ENCODE peak calls at places on chromosomes 13 and 19, in five cellular contexts. One of them, this sample, is unnamed.
A peak's percentile ranks its signal among the peaks of the same experiment; 100 is the strongest.

GRCh38 chr13:24747248-24748151 is 16.5 kb upstream of the RNF17 start:
- DNase-seq in T-helper 17 cell: no peak
- DNase-seq in C1 segment of cervical spinal cord: no peak
- DNase-seq in psoas muscle: no peak
- DNase-seq in activated CD4-positive, alpha-beta T cell treated with anti-CD3 and anti-CD28 coated beads, Interleukin-2, amount 50 U/mL, for 48 hours: peak; percentile 36
- DNase-seq in this sample: no peak

GRCh38 chr19:4636151-4636717 is 3.1 kb upstream of the TNFAIP8L1 start:
- DNase-seq in T-helper 17 cell: peak; percentile 69
- DNase-seq in C1 segment of cervical spinal cord: no peak
- DNase-seq in psoas muscle: peak; percentile 71
- DNase-seq in activated CD4-positive, alpha-beta T cell treated with anti-CD3 and anti-CD28 coated beads, Interleukin-2, amount 50 U/mL, for 48 hours: peak; percentile 79
- DNase-seq in this sample: peak; percentile 84

GRCh38 chr13:86731987-86732386 is 932.8 kb upstream of the SLITRK6 start:
- DNase-seq in T-helper 17 cell: no peak
- DNase-seq in C1 segment of cervical spinal cord: no peak
- DNase-seq in psoas muscle: no peak
- DNase-seq in activated CD4-positive, alpha-beta T cell treated with anti-CD3 and anti-CD28 coated beads, Interleukin-2, amount 50 U/mL, for 48 hours: no peak
- DNase-seq in this sample: no peak

GRCh38 chr13:104809483-104809882 is 1726.0 kb downstream of the EFNB2 start:
- DNase-seq in T-helper 17 cell: no peak
- DNase-seq in C1 segment of cervical spinal cord: no peak
- DNase-seq in psoas muscle: no peak
- DNase-seq in activated CD4-positive, alpha-beta T cell treated with anti-CD3 and anti-CD28 coated beads, Interleukin-2, amount 50 U/mL, for 48 hours: no peak
- DNase-seq in this sample: no peak

GRCh38 chr13:85798999-85799646 is at the start of gene SLITRK6:
- DNase-seq in T-helper 17 cell: no peak
- DNase-seq in C1 segment of cervical spinal cord: no peak
- DNase-seq in psoas muscle: no peak
- DNase-seq in activated CD4-positive, alpha-beta T cell treated with anti-CD3 and anti-CD28 coated beads, Interleukin-2, amount 50 U/mL, for 48 hours: no peak
- DNase-seq in this sample: no peak

GRCh38 chr19:17762505-17763229 is 11.4 kb downstream of the FCHO1 start:
- DNase-seq in T-helper 17 cell: no peak
- DNase-seq in C1 segment of cervical spinal cord: no peak
- DNase-seq in psoas muscle: no peak
- DNase-seq in activated CD4-positive, alpha-beta T cell treated with anti-CD3 and anti-CD28 coated beads, Interleukin-2, amount 50 U/mL, for 48 hours: peak; percentile 33
- DNase-seq in this sample: peak; percentile 83

GRCh38 chr19:43316591-43317319 is 36.7 kb upstream of the CD177 start:
- DNase-seq in T-helper 17 cell: no peak
- DNase-seq in C1 segment of cervical spinal cord: no peak
- DNase-seq in psoas muscle: no peak
- DNase-seq in activated CD4-positive, alpha-beta T cell treated with anti-CD3 and anti-CD28 coated beads, Interleukin-2, amount 50 U/mL, for 48 hours: no peak
- DNase-seq in this sample: peak; percentile 77

GRCh38 chr19:11881151-11881800 is 6.3 kb upstream of the ZNF69 start:
- DNase-seq in T-helper 17 cell: peak; percentile 26
- DNase-seq in C1 segment of cervical spinal cord: no peak
- DNase-seq in psoas muscle: peak; percentile 16
- DNase-seq in activated CD4-positive, alpha-beta T cell treated with anti-CD3 and anti-CD28 coated beads, Interleukin-2, amount 50 U/mL, for 48 hours: peak; percentile 61
- DNase-seq in this sample: peak; percentile 56

GRCh38 chr19:10219678-10220077 is 11.5 kb downstream of the S1PR2 start:
- DNase-seq in T-helper 17 cell: peak; percentile 44
- DNase-seq in C1 segment of cervical spinal cord: no peak
- DNase-seq in psoas muscle: no peak
- DNase-seq in activated CD4-positive, alpha-beta T cell treated with anti-CD3 and anti-CD28 coated beads, Interleukin-2, amount 50 U/mL, for 48 hours: peak; percentile 37
- DNase-seq in this sample: peak; percentile 51

GRCh38 chr13:31860002-31860401 is 120.7 kb downstream of the RXFP2 start:
- DNase-seq in T-helper 17 cell: no peak
- DNase-seq in C1 segment of cervical spinal cord: no peak
- DNase-seq in psoas muscle: no peak
- DNase-seq in activated CD4-positive, alpha-beta T cell treated with anti-CD3 and anti-CD28 coated beads, Interleukin-2, amount 50 U/mL, for 48 hours: no peak
- DNase-seq in this sample: no peak

GRCh38 chr19:8251025-8251472 is 41.9 kb downstream of the CERS4 start:
- DNase-seq in T-helper 17 cell: no peak
- DNase-seq in C1 segment of cervical spinal cord: peak; percentile 4
- DNase-seq in psoas muscle: peak; percentile 86
- DNase-seq in activated CD4-positive, alpha-beta T cell treated with anti-CD3 and anti-CD28 coated beads, Interleukin-2, amount 50 U/mL, for 48 hours: no peak
- DNase-seq in this sample: no peak

GRCh38 chr13:96769874-96770273 is 224.4 kb downstream of the OXGR1 start:
- DNase-seq in T-helper 17 cell: no peak
- DNase-seq in C1 segment of cervical spinal cord: no peak
- DNase-seq in psoas muscle: no peak
- DNase-seq in activated CD4-positive, alpha-beta T cell treated with anti-CD3 and anti-CD28 coated beads, Interleukin-2, amount 50 U/mL, for 48 hours: no peak
- DNase-seq in this sample: no peak

GRCh38 chr19:1933942-1934341 is 7.0 kb upstream of the CSNK1G2 start:
- DNase-seq in T-helper 17 cell: no peak
- DNase-seq in C1 segment of cervical spinal cord: no peak
- DNase-seq in psoas muscle: no peak
- DNase-seq in activated CD4-positive, alpha-beta T cell treated with anti-CD3 and anti-CD28 coated beads, Interleukin-2, amount 50 U/mL, for 48 hours: no peak
- DNase-seq in this sample: no peak

GRCh38 chr13:20033486-20033885 is 75.0 kb downstream of the ZMYM2 start:
- DNase-seq in T-helper 17 cell: no peak
- DNase-seq in C1 segment of cervical spinal cord: no peak
- DNase-seq in psoas muscle: no peak
- DNase-seq in activated CD4-positive, alpha-beta T cell treated with anti-CD3 and anti-CD28 coated beads, Interleukin-2, amount 50 U/mL, for 48 hours: no peak
- DNase-seq in this sample: no peak

GRCh38 chr13:74770361-74770760 is 636.2 kb upstream of the KLF12 start:
- DNase-seq in T-helper 17 cell: no peak
- DNase-seq in C1 segment of cervical spinal cord: no peak
- DNase-seq in psoas muscle: no peak
- DNase-seq in activated CD4-positive, alpha-beta T cell treated with anti-CD3 and anti-CD28 coated beads, Interleukin-2, amount 50 U/mL, for 48 hours: no peak
- DNase-seq in this sample: no peak

GRCh38 chr13:113518080-113518803 is 27.7 kb upstream of the DCUN1D2 start:
- DNase-seq in T-helper 17 cell: no peak
- DNase-seq in C1 segment of cervical spinal cord: no peak
- DNase-seq in psoas muscle: no peak
- DNase-seq in activated CD4-positive, alpha-beta T cell treated with anti-CD3 and anti-CD28 coated beads, Interleukin-2, amount 50 U/mL, for 48 hours: no peak
- DNase-seq in this sample: no peak

GRCh38 chr13:22040810-22041364 is 370.0 kb downstream of the FGF9 start:
- DNase-seq in T-helper 17 cell: no peak
- DNase-seq in C1 segment of cervical spinal cord: no peak
- DNase-seq in psoas muscle: no peak
- DNase-seq in activated CD4-positive, alpha-beta T cell treated with anti-CD3 and anti-CD28 coated beads, Interleukin-2, amount 50 U/mL, for 48 hours: no peak
- DNase-seq in this sample: no peak

GRCh38 chr13:39818953-39819352 is 163.5 kb downstream of the COG6 start:
- DNase-seq in T-helper 17 cell: no peak
- DNase-seq in C1 segment of cervical spinal cord: no peak
- DNase-seq in psoas muscle: no peak
- DNase-seq in activated CD4-positive, alpha-beta T cell treated with anti-CD3 and anti-CD28 coated beads, Interleukin-2, amount 50 U/mL, for 48 hours: no peak
- DNase-seq in this sample: no peak

GRCh38 chr19:39987596-39987995 is 9.3 kb upstream of the ZNF546 start:
- DNase-seq in T-helper 17 cell: no peak
- DNase-seq in C1 segment of cervical spinal cord: no peak
- DNase-seq in psoas muscle: no peak
- DNase-seq in activated CD4-positive, alpha-beta T cell treated with anti-CD3 and anti-CD28 coated beads, Interleukin-2, amount 50 U/mL, for 48 hours: no peak
- DNase-seq in this sample: no peak

GRCh38 chr19:46210634-46211033 is 18.9 kb upstream of the IGFL1 start:
- DNase-seq in T-helper 17 cell: no peak
- DNase-seq in C1 segment of cervical spinal cord: no peak
- DNase-seq in psoas muscle: no peak
- DNase-seq in activated CD4-positive, alpha-beta T cell treated with anti-CD3 and anti-CD28 coated beads, Interleukin-2, amount 50 U/mL, for 48 hours: no peak
- DNase-seq in this sample: no peak

GRCh38 chr13:114130708-114131580 is 1.5 kb downstream of the RASA3 start:
- DNase-seq in T-helper 17 cell: peak; percentile 55
- DNase-seq in C1 segment of cervical spinal cord: no peak
- DNase-seq in psoas muscle: peak; percentile 76
- DNase-seq in activated CD4-positive, alpha-beta T cell treated with anti-CD3 and anti-CD28 coated beads, Interleukin-2, amount 50 U/mL, for 48 hours: peak; percentile 60
- DNase-seq in this sample: peak; percentile 37

GRCh38 chr13:68064371-68064770 is 834.2 kb upstream of the PCDH9 start:
- DNase-seq in T-helper 17 cell: no peak
- DNase-seq in C1 segment of cervical spinal cord: no peak
- DNase-seq in psoas muscle: no peak
- DNase-seq in activated CD4-positive, alpha-beta T cell treated with anti-CD3 and anti-CD28 coated beads, Interleukin-2, amount 50 U/mL, for 48 hours: no peak
- DNase-seq in this sample: no peak

GRCh38 chr19:3547301-3547731 is 8.3 kb downstream of the TEKTIP1 start:
- DNase-seq in T-helper 17 cell: no peak
- DNase-seq in C1 segment of cervical spinal cord: no peak
- DNase-seq in psoas muscle: no peak
- DNase-seq in activated CD4-positive, alpha-beta T cell treated with anti-CD3 and anti-CD28 coated beads, Interleukin-2, amount 50 U/mL, for 48 hours: peak; percentile 42
- DNase-seq in this sample: peak; percentile 54

GRCh38 chr13:72397265-72397664 is 330.2 kb downstream of the MZT1 start:
- DNase-seq in T-helper 17 cell: no peak
- DNase-seq in C1 segment of cervical spinal cord: no peak
- DNase-seq in psoas muscle: no peak
- DNase-seq in activated CD4-positive, alpha-beta T cell treated with anti-CD3 and anti-CD28 coated beads, Interleukin-2, amount 50 U/mL, for 48 hours: no peak
- DNase-seq in this sample: no peak

GRCh38 chr19:56245062-56245740 is 27.3 kb upstream of the EDDM13 start:
- DNase-seq in T-helper 17 cell: no peak
- DNase-seq in C1 segment of cervical spinal cord: no peak
- DNase-seq in psoas muscle: no peak
- DNase-seq in activated CD4-positive, alpha-beta T cell treated with anti-CD3 and anti-CD28 coated beads, Interleukin-2, amount 50 U/mL, for 48 hours: no peak
- DNase-seq in this sample: no peak

GRCh38 chr19:1281270-1281894 is 4.3 kb upstream of the EFNA2 start:
- DNase-seq in T-helper 17 cell: no peak
- DNase-seq in C1 segment of cervical spinal cord: no peak
- DNase-seq in psoas muscle: no peak
- DNase-seq in activated CD4-positive, alpha-beta T cell treated with anti-CD3 and anti-CD28 coated beads, Interleukin-2, amount 50 U/mL, for 48 hours: no peak
- DNase-seq in this sample: no peak

GRCh38 chr19:49110567-49110966 is 3.6 kb upstream of the LIN7B start:
- DNase-seq in T-helper 17 cell: no peak
- DNase-seq in C1 segment of cervical spinal cord: no peak
- DNase-seq in psoas muscle: no peak
- DNase-seq in activated CD4-positive, alpha-beta T cell treated with anti-CD3 and anti-CD28 coated beads, Interleukin-2, amount 50 U/mL, for 48 hours: no peak
- DNase-seq in this sample: no peak

GRCh38 chr13:105971720-105972119 is 563.7 kb downstream of the EFNB2 start:
- DNase-seq in T-helper 17 cell: no peak
- DNase-seq in C1 segment of cervical spinal cord: no peak
- DNase-seq in psoas muscle: no peak
- DNase-seq in activated CD4-positive, alpha-beta T cell treated with anti-CD3 and anti-CD28 coated beads, Interleukin-2, amount 50 U/mL, for 48 hours: no peak
- DNase-seq in this sample: no peak

GRCh38 chr19:44636439-44637389 is 7.0 kb upstream of the PVR start:
- DNase-seq in T-helper 17 cell: no peak
- DNase-seq in C1 segment of cervical spinal cord: no peak
- DNase-seq in psoas muscle: no peak
- DNase-seq in activated CD4-positive, alpha-beta T cell treated with anti-CD3 and anti-CD28 coated beads, Interleukin-2, amount 50 U/mL, for 48 hours: no peak
- DNase-seq in this sample: no peak

GRCh38 chr19:2274937-2275535 is 6.9 kb downstream of the PEAK3 start:
- DNase-seq in T-helper 17 cell: no peak
- DNase-seq in C1 segment of cervical spinal cord: no peak
- DNase-seq in psoas muscle: peak; percentile 69
- DNase-seq in activated CD4-positive, alpha-beta T cell treated with anti-CD3 and anti-CD28 coated beads, Interleukin-2, amount 50 U/mL, for 48 hours: peak; percentile 46
- DNase-seq in this sample: peak; percentile 59

GRCh38 chr19:5102520-5102919 is 133.6 kb downstream of the KDM4B start:
- DNase-seq in T-helper 17 cell: no peak
- DNase-seq in C1 segment of cervical spinal cord: no peak
- DNase-seq in psoas muscle: no peak
- DNase-seq in activated CD4-positive, alpha-beta T cell treated with anti-CD3 and anti-CD28 coated beads, Interleukin-2, amount 50 U/mL, for 48 hours: no peak
- DNase-seq in this sample: no peak

GRCh38 chr19:18424122-18424889 is 5.1 kb downstream of the SSBP4 start:
- DNase-seq in T-helper 17 cell: no peak
- DNase-seq in C1 segment of cervical spinal cord: no peak
- DNase-seq in psoas muscle: no peak
- DNase-seq in activated CD4-positive, alpha-beta T cell treated with anti-CD3 and anti-CD28 coated beads, Interleukin-2, amount 50 U/mL, for 48 hours: no peak
- DNase-seq in this sample: no peak

GRCh38 chr13:78382481-78382880 is 220.9 kb downstream of the POU4F1 start:
- DNase-seq in T-helper 17 cell: no peak
- DNase-seq in C1 segment of cervical spinal cord: no peak
- DNase-seq in psoas muscle: no peak
- DNase-seq in activated CD4-positive, alpha-beta T cell treated with anti-CD3 and anti-CD28 coated beads, Interleukin-2, amount 50 U/mL, for 48 hours: no peak
- DNase-seq in this sample: no peak

GRCh38 chr19:48636859-48637448 is at the start of gene DBP:
- DNase-seq in T-helper 17 cell: peak; percentile 23
- DNase-seq in C1 segment of cervical spinal cord: no peak
- DNase-seq in psoas muscle: no peak
- DNase-seq in activated CD4-positive, alpha-beta T cell treated with anti-CD3 and anti-CD28 coated beads, Interleukin-2, amount 50 U/mL, for 48 hours: no peak
- DNase-seq in this sample: peak; percentile 46

GRCh38 chr19:30103981-30104380 is 161.9 kb downstream of the URI1 start:
- DNase-seq in T-helper 17 cell: no peak
- DNase-seq in C1 segment of cervical spinal cord: no peak
- DNase-seq in psoas muscle: no peak
- DNase-seq in activated CD4-positive, alpha-beta T cell treated with anti-CD3 and anti-CD28 coated beads, Interleukin-2, amount 50 U/mL, for 48 hours: no peak
- DNase-seq in this sample: no peak

GRCh38 chr13:101473458-101473857 is 21.0 kb downstream of the ITGBL1 start:
- DNase-seq in T-helper 17 cell: no peak
- DNase-seq in C1 segment of cervical spinal cord: no peak
- DNase-seq in psoas muscle: no peak
- DNase-seq in activated CD4-positive, alpha-beta T cell treated with anti-CD3 and anti-CD28 coated beads, Interleukin-2, amount 50 U/mL, for 48 hours: no peak
- DNase-seq in this sample: no peak

GRCh38 chr13:33057019-33057785 is 41.0 kb downstream of the KL start:
- DNase-seq in T-helper 17 cell: no peak
- DNase-seq in C1 segment of cervical spinal cord: no peak
- DNase-seq in psoas muscle: no peak
- DNase-seq in activated CD4-positive, alpha-beta T cell treated with anti-CD3 and anti-CD28 coated beads, Interleukin-2, amount 50 U/mL, for 48 hours: no peak
- DNase-seq in this sample: no peak